ENCODE peak calls at places on chromosomes 16 and 17, in eight cellular contexts. T is pancreas, I is OCI-LY7, F is tibial artery, H is activated B cell treated with CpG ODN at 0.5 μM for 24 hours, M is neural progenitor cell, B is Calu3, C is GM12864. L is an unnamed sample.

GRCh38 chr16:49194499-49195260 is 87.0 kb downstream of the CBLN1 start:
- DNase-seq in F (no peak), C (no peak), M (no peak), B (no peak), T (no peak), I (no peak), H (no peak), L (no peak)

GRCh38 chr16:85613609-85614337 is 651 bp downstream of the GSE1 start:
- DNase-seq in H (peak), C (no peak), F (peak), M (peak), T (peak), B (peak), I (peak), L (no peak)

GRCh38 chr16:27690604-27691003 is 140.7 kb downstream of the KATNIP start:
- DNase-seq in C (no peak), T (no peak), M (peak), F (no peak), B (peak), I (peak), H (no peak), L (no peak)

GRCh38 chr17:78558181-78558850 is 18.9 kb downstream of the DNAH17 start:
- DNase-seq in F (no peak), M (no peak), B (no peak), T (no peak), I (peak), H (no peak), C (no peak), L (no peak)

GRCh38 chr17:50916708-50917417 is 50.7 kb upstream of the TOB1 start:
- DNase-seq in B (no peak), F (no peak), C (no peak), M (no peak), T (no peak), H (no peak), I (no peak), L (no peak)

GRCh38 chr16:24208710-24209109 is 47.4 kb upstream of the CACNG3 start:
- DNase-seq in H (no peak), M (peak), F (no peak), B (no peak), C (no peak), T (no peak), I (no peak), L (no peak)

GRCh38 chr17:62172492-62173291 is 107.6 kb upstream of the MED13 start:
- DNase-seq in M (no peak), B (no peak), H (no peak), C (no peak), T (no peak), F (no peak), I (no peak), L (no peak)

GRCh38 chr17:4365628-4366311 is 705 bp downstream of the UBE2G1 start:
- DNase-seq in C (no peak), F (no peak), B (no peak), T (peak), H (no peak), M (peak), I (peak), L (no peak)

GRCh38 chr16:67006930-67007658 is 18.7 kb downstream of the CES4A start:
- DNase-seq in C (no peak), I (no peak), F (no peak), M (no peak), H (no peak), T (no peak), B (no peak), L (no peak)

GRCh38 chr17:68484458-68484857 is 27.2 kb upstream of the WIPI1 start:
- DNase-seq in M (no peak), F (no peak), C (no peak), I (no peak), T (no peak), B (no peak), H (no peak), L (no peak)

GRCh38 chr16:48081656-48082055 is 74.1 kb downstream of the ABCC12 start:
- DNase-seq in M (no peak), B (no peak), F (no peak), T (no peak), I (no peak), H (no peak), C (no peak), L (no peak)

GRCh38 chr17:10802487-10803284 is 1.2 kb downstream of the TMEM238L start:
- DNase-seq in F (no peak), M (no peak), I (no peak), C (no peak), H (no peak), T (no peak), B (no peak), L (no peak)

GRCh38 chr17:8997994-8998628 is 23.2 kb upstream of the NTN1 start:
- DNase-seq in T (no peak), C (no peak), H (peak), M (peak), F (peak), I (peak), B (peak), L (peak)

DNA sequence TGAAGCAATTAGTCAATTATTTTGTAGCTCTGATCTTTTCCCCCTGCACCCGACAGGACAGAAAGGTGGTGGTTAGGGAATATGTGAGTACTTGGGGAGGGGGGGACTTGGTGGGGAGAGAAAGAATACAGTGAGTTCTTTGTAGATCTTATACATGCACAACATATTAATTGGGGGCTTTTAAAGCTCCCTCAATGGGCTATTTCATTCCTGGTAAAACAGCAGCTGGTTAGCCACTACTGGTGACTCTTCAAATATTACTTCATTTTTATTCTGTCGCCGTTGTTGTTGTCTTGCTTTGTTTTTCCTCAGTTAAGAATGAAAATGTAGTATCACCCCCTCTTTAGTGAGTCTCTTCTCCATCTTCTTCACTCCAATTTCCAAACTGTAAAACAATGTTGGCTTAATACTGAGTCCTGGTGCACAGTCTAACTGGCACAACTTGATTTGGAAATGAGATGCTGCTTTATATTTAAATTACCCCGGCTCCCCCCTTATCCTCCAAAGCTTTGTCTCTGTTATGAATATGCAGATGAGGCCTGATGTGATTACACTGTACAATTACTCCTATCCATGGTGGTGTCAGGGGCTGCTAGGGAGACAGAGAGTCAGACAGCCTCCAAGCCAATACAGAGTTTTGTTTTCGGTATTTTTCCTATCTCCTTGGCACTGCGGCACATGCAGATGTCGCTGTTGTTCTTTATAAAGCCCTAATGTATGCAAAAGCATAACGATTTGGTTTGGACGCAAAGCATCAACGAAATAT is 256.8 kb upstream of the PMFBP1 start:
- DNase-seq in T (no peak), C (no peak), B (no peak), M (no peak), H (no peak), F (no peak), I (no peak), L (no peak)
- TF ChIP-seq CTCF in T (no peak), C (no peak), B (no peak), M (no peak), H (no peak), F (no peak), I (no peak), L (no peak)

DNA sequence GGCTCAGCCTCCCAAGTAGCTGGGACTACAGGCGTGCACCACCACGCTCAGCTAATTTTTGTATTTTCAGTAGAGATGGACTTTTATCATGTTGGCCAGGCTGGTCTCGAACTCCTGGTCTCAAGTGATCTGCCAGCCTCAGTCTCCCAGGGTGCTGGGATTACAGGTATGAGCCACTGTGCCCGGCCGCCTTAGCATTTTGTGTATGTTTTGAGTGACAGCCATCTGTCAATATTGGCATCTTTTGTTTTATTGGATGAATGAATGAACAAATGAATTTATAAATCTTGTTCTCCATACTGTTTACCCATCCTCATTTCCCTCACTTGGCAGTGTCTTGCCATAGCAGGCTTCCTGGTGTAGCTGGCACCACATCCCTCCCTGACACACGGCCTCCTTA is 34.0 kb downstream of the WNT9B start:
- DNase-seq in I (no peak), C (no peak), M (no peak), H (no peak), B (no peak), T (no peak), F (no peak), L (no peak)
- TF ChIP-seq CTCF in I (no peak), C (no peak), M (no peak), H (no peak), B (no peak), T (no peak), F (no peak), L (no peak)

DNA sequence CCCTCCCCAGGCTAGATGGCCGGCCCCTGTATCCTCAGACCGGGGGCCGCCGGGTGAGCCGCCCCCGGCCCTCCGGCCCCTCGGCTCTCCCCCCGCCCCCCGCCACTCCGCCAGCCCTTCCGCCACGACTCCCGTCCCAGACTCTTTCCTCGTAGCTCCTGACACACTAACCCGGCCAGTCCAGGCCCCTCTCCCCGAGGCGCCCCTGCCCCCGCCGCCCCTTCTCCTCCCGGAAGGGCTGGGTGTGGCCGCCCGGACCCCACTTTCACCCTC is 5.6 kb upstream of the TLCD2 start:
- DNase-seq in M (no peak), T (no peak), F (no peak), C (no peak), B (no peak), H (no peak), I (no peak), L (no peak)
- TF ChIP-seq CTCF in M (peak), T (no peak), F (no peak), C (no peak), B (no peak), H (no peak), I (no peak), L (no peak)

DNA sequence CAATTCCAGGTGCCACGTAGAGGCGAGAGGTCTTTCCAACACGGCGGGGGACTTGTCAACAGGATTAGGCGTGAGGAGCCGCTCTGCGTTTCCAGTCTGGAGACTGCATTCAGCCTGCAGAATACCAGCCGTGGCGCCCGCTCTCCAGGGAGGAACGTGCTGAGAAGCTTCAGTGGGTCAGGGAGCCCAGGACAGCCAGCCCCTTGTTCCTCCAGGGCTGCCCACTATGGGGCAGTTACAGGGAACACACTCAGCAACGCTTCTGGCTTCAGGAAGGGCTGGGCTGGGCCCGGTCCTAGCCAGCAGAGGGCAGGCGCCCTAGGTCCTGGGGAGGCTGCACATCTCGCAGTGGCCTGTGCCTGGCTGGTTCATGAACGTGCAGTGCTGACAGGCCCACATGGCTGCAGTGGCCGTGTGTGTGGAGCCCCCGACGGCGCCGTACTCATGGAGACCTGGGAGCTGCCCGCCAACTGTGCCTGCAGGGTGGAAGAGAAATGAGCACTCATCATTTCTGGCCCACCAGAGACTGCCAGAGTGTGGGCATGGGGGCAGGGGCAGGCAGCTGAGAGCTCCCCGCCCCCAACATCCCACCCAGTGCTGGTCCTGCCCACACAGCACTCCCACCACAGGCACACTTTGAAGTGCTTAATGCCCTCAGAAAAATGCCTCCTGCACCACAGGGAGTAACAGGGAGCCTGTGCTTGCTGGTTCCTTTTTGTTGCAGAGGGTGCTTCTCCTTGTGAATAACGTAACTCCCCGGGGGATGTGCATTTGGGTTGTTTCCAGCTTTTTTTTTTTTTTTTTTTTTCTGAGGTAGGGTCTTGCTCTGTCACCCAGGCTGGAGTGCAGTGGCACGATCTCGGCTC is 7.0 kb upstream of the FAAP100 start:
- DNase-seq in B (no peak), C (no peak), F (no peak), M (peak), H (no peak), T (no peak), I (no peak), L (no peak)
- TF ChIP-seq CTCF in B (no peak), C (no peak), F (no peak), M (peak), H (no peak), T (no peak), I (peak), L (no peak)

GRCh38 chr17:14203392-14203791 is 33.3 kb downstream of the CDRT15 start:
- DNase-seq in M (peak), I (peak), F (no peak), C (no peak), H (no peak), T (no peak), B (no peak), L (no peak)
- TF ChIP-seq CTCF in M (peak), I (peak), F (no peak), C (peak), H (no peak), T (no peak), B (no peak), L (peak)

DNA sequence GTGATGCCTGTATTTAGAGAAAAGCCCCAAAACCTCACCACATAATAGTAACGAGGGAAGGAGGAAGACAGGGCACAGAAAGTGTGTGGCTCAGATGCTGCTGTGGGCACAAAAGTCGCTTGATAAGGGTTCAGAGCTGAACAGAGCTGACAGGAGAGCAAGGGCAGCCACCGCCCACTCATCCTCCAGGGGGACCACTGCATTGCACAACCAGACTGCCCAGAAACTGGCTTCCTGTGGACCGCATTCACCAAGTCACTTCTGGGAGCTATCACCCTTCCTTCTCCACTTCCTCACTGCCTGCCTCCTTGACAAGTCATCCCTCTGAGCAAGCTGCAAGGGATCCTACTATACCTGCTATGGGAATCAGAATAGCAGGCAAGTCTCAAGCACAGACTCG is 512.4 kb upstream of the CDH11 start:
- DNase-seq in B (no peak), F (no peak), C (no peak), M (no peak), H (no peak), T (no peak), I (no peak), L (no peak)
- TF ChIP-seq CTCF in B (no peak), F (no peak), C (no peak), M (no peak), H (no peak), T (no peak), I (no peak), L (no peak)

DNA sequence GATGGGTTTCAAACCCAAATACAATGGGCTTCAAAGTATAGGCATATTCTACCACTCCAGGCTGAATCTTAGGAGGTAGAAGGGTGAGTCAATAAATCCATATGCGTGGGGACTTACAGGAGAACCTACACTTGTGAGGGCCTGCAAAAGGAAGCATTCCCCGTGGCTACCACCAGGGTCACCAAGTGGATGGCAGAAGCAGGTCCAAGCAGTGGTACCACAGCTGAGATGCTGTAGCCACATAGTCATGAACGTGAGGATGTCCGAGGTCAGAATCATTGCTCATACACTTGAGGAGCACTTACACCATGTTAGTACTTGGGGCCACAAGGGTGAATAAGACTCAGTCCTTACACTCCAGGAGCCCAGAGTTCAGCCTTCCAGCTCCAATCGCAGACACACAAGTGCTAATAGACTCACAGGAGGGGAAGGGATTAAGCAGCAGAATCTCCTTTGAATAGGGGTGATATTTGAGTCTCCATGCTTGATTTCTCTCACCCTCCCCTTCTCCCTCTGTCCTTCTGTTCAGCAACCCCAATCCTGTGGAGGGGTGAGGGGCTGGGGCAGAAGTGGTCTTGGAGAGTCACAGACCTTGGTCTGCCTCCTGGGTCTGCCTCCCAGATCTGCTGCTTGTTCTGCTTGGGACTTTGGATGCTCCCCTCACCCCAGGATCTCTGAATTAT is 42.5 kb upstream of the ASIC2 start:
- DNase-seq in B (no peak), I (no peak), F (no peak), M (peak), T (no peak), C (no peak), H (no peak), L (no peak)
- TF ChIP-seq CTCF in B (no peak), I (no peak), F (no peak), M (peak), T (no peak), C (peak), H (no peak), L (no peak)

DNA sequence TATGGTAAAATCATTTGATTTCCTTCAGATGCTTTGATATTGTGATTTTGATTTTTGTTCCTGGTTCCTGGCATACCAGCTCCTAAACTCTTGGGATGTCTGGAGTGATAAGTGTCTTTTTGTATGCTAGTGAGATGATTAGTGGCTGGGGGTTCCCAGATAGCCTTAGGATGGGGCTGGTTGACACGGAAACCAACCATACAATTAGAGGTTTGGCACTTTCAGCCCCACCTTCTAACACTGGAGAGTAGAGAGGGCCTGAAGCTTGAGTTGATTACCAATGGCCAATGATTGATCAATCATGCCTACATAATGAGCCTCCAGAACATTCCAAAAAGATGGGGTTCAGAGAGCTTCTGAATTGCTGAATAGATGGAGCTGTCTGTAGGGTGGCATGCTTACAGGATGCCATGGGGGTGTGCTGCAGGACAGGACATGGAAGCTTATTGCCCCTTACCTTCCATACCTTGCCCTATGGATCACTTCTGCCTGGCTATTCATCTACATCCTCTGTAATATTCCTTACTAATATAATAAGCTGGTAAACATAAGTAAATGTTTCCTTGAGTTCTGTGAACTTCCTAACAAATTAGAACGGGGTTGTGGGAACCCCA is 22.8 kb downstream of the RNF112 start:
- DNase-seq in I (peak), C (no peak), F (no peak), T (no peak), B (no peak), M (peak), H (no peak), L (no peak)
- TF ChIP-seq CTCF in I (peak), C (peak), F (no peak), T (no peak), B (no peak), M (peak), H (no peak), L (no peak)

L was measured in natural killer cell.